ENCODE peak calls at places on chromosomes 12 and 14, in seven cellular contexts. T is EH; I is GDM1; W is mesenteric fat pad; J is ELR; O is neuronal stem cell; D is T-helper 2 cell treated with Interferon-gamma antibody and Interleukin-4, amounts not matched to agents 5 μg/mL and 100 μg/mL, for 36 hours. R is an unnamed sample.

GRCh38 chr12:107207931-107208515 is 114.7 kb upstream of the CRY1 start:
- DNase-seq in T (peak), I (no peak), W (no peak), J (peak), O (no peak), D (no peak), R (no peak)

GRCh38 chr14:81172881-81173280 is 47.9 kb downstream of the GTF2A1 start:
- DNase-seq in T (peak), I (no peak), W (no peak), J (no peak), O (no peak), D (no peak), R (no peak)

GRCh38 chr12:101671839-101672238 is 25.6 kb upstream of the CHPT1 start:
- DNase-seq in T (no peak), I (no peak), W (no peak), J (no peak), O (no peak), D (no peak), R (no peak)

GRCh38 chr12:65945457-65945856 is 121.2 kb downstream of the HMGA2 start:
- DNase-seq in T (no peak), I (no peak), W (no peak), J (no peak), O (no peak), D (no peak), R (no peak)

GRCh38 chr12:119869720-119870119 is 7.4 kb downstream of the CIT start:
- DNase-seq in T (peak), I (no peak), W (peak), J (peak), O (no peak), D (no peak), R (no peak)

GRCh38 chr14:70885343-70886014 is 21.8 kb upstream of the PCNX1 start:
- DNase-seq in T (no peak), I (no peak), W (no peak), J (no peak), O (no peak), D (peak), R (no peak)

GRCh38 chr12:111942557-111942956 is 70.4 kb downstream of the TMEM116 start:
- DNase-seq in T (peak), I (no peak), W (no peak), J (peak), O (no peak), D (no peak), R (no peak)

GRCh38 chr14:36724162-36724561 is 62.5 kb downstream of the PAX9 start:
- DNase-seq in T (no peak), I (no peak), W (no peak), J (no peak), O (no peak), D (no peak), R (no peak)

GRCh38 chr14:60094306-60094897 is 2.7 kb downstream of the PCNX4 start:
- DNase-seq in T (peak), I (no peak), W (no peak), J (peak), O (no peak), D (peak), R (no peak)

GRCh38 chr12:11897923-11898322 is 172.8 kb upstream of the BCL2L14 start:
- DNase-seq in T (no peak), I (no peak), W (no peak), J (no peak), O (no peak), D (no peak), R (no peak)

GRCh38 chr12:55725556-55725955 is 3.3 kb downstream of the CD63 start:
- DNase-seq in T (no peak), I (no peak), W (no peak), J (no peak), O (no peak), D (no peak), R (no peak)

GRCh38 chr12:101927042-101927441 is 49.7 kb downstream of the DRAM1 start:
- DNase-seq in T (peak), I (no peak), W (no peak), J (peak), O (no peak), D (no peak), R (no peak)

GRCh38 chr12:96047621-96048211 is 12.3 kb upstream of the LTA4H start:
- DNase-seq in T (peak), I (peak), W (no peak), J (peak), O (no peak), D (peak), R (no peak)

GRCh38 chr14:94751321-94751720 is 18.6 kb downstream of the GSC start:
- DNase-seq in T (no peak), I (no peak), W (peak), J (no peak), O (no peak), D (no peak), R (no peak)

GRCh38 chr12:107448198-107448597 is 237.4 kb upstream of the PWP1 start:
- DNase-seq in T (peak), I (no peak), W (no peak), J (peak), O (peak), D (no peak), R (peak)

GRCh38 chr14:95228240-95228639 is 70.9 kb upstream of the DICER1 start:
- DNase-seq in T (no peak), I (no peak), W (no peak), J (no peak), O (no peak), D (no peak), R (no peak)

GRCh38 chr14:61589691-61590521 is 105.4 kb upstream of the HIF1A start:
- DNase-seq in T (no peak), I (no peak), W (no peak), J (no peak), O (no peak), D (no peak), R (no peak)

GRCh38 chr14:53567236-53567785 is 389.3 kb downstream of the BMP4 start:
- DNase-seq in T (no peak), I (no peak), W (no peak), J (no peak), O (no peak), D (no peak), R (no peak)

GRCh38 chr12:94618995-94619695 is 31.2 kb downstream of the TMCC3 start:
- DNase-seq in T (peak), I (no peak), W (no peak), J (peak), O (no peak), D (peak), R (no peak)

GRCh38 chr12:98909749-98910148 is 264.7 kb downstream of the APAF1 start:
- DNase-seq in T (no peak), I (no peak), W (no peak), J (no peak), O (peak), D (no peak), R (no peak)

GRCh38 chr12:54981796-54982195 is 2.8 kb downstream of the TESPA1 start:
- DNase-seq in T (no peak), I (no peak), W (no peak), J (no peak), O (no peak), D (peak), R (no peak)

GRCh38 chr12:132102297-132102696 is 41.8 kb downstream of the DDX51 start:
- DNase-seq in T (no peak), I (no peak), W (no peak), J (no peak), O (no peak), D (no peak), R (no peak)

GRCh38 chr12:39236994-39237393 is 205.9 kb downstream of the KIF21A start:
- DNase-seq in T (no peak), I (no peak), W (no peak), J (no peak), O (no peak), D (no peak), R (no peak)